ENCODE peak calls at places on chromosomes 13 and 19, in eight cellular contexts. G is AG04450; K is activated CD8-positive, alpha-beta memory T cell treated with anti-CD3 and anti-CD28 coated beads, Interleukin-2, amount 50 U/mL, for 48 hours; Q is NCI-H2029 treated with DMSO at 0.1 percent for 48 hours; B is MM.1S; O is prostate gland; S is stimulated activated CD8-positive, alpha-beta memory T cell treated with anti-CD3 and anti-CD28 coated beads, Interleukin-4, amount 100 ng/mL, for 1 hour; T is T-cell. Z is an unnamed sample.

GRCh38 chr19:30605333-30605732 is 233.1 kb downstream of the ZNF536 start:
- DNase-seq in G (no peak), K (no peak), Q (no peak), B (no peak), O (no peak), S (no peak), T (no peak), Z (no peak)

GRCh38 chr13:45548281-45548680 is 67.3 kb downstream of the ERICH6B start:
- DNase-seq in G (no peak), K (no peak), Q (no peak), B (no peak), O (no peak), S (no peak), T (no peak), Z (no peak)

GRCh38 chr13:30905932-30906383 is at the start of gene MEDAG:
- DNase-seq in G (no peak), K (no peak), Q (no peak), B (no peak), O (no peak), S (no peak), T (no peak), Z (no peak)

GRCh38 chr19:13850910-13851753 is 25.8 kb upstream of the NANOS3 start:
- DNase-seq in G (peak; percentile 88), K (peak; percentile 77), Q (no peak), B (no peak), O (peak; percentile 87), S (no peak), T (no peak), Z (no peak)

GRCh38 chr13:70173236-70173959 is 65.1 kb upstream of the KLHL1 start:
- DNase-seq in G (no peak), K (no peak), Q (no peak), B (no peak), O (no peak), S (no peak), T (no peak), Z (no peak)

GRCh38 chr13:59340151-59340550 is 823.6 kb downstream of the DIAPH3 start:
- DNase-seq in G (no peak), K (no peak), Q (no peak), B (no peak), O (no peak), S (no peak), T (no peak), Z (no peak)

GRCh38 chr19:41570639-41571112 is 5.3 kb upstream of the CEACAM21 start:
- DNase-seq in G (peak; percentile 10), K (peak; percentile 95), Q (peak; percentile 72), B (peak; percentile 77), O (peak; percentile 70), S (peak; percentile 69), T (peak; percentile 82), Z (peak; percentile 78)

GRCh38 chr19:49363265-49364082 is at the start of gene DKKL1:
- DNase-seq in G (peak; percentile 98), K (peak; percentile 95), Q (peak; percentile 22), B (peak; percentile 88), O (peak; percentile 92), S (peak; percentile 41), T (peak; percentile 22), Z (peak; percentile 92)

GRCh38 chr13:94548382-94549240 is 47.3 kb downstream of the TGDS start:
- DNase-seq in G (no peak), K (no peak), Q (no peak), B (peak; percentile 80), O (peak; percentile 36), S (peak; percentile 22), T (peak; percentile 25), Z (peak; percentile 71)

GRCh38 chr19:36115453-36116343 is at the start of gene TBCB:
- DNase-seq in G (no peak), K (peak; percentile 93), Q (no peak), B (peak; percentile 79), O (peak; percentile 77), S (peak; percentile 82), T (no peak), Z (peak; percentile 90)

Z was measured in GM13977.